ENCODE peak calls at places on chromosomes 7 and 10, in five cellular contexts. Q is astrocyte, L is fibroblast of pulmonary artery, S is fibroblast of lung, C is neural progenitor cell. V is an unnamed sample.

GRCh38 chr7:128915841-128916642 is 5.5 kb upstream of the KCP start:
- DNase-seq in Q (no peak), C (no peak), L (no peak), S (no peak), V (no peak)

GRCh38 chr10:97456034-97456685 is 10.2 kb downstream of the ZDHHC16 start:
- DNase-seq in L (no peak), C (no peak), Q (no peak), S (peak; percentile 37), V (no peak)

GRCh38 chr10:121597504-121598241 is 571 bp downstream of the FGFR2 start:
- DNase-seq in Q (no peak), S (no peak), L (no peak), C (peak; percentile 65), V (no peak)

GRCh38 chr7:140645166-140645565 is 4.6 kb upstream of the DENND2A start:
- DNase-seq in C (peak; percentile 31), S (no peak), L (no peak), Q (no peak), V (no peak)

GRCh38 chr10:62054408-62054807 is 152.9 kb downstream of the ARID5B start:
- DNase-seq in L (no peak), C (no peak), S (no peak), Q (no peak), V (no peak)

GRCh38 chr7:158646766-158647474 is 57.7 kb downstream of the NCAPG2 start:
- DNase-seq in Q (no peak), L (peak; percentile 10), S (no peak), C (peak; percentile 60), V (no peak)

GRCh38 chr10:103395754-103396066 is 565 bp downstream of the ATP5MK start:
- DNase-seq in L (peak; percentile 25), S (peak; percentile 19), Q (peak; percentile 5), C (peak; percentile 44), V (no peak)

GRCh38 chr10:124743188-124744046 is 761 bp downstream of the FAM53B start:
- DNase-seq in Q (no peak), C (peak; percentile 63), S (peak; percentile 44), L (no peak), V (no peak)

GRCh38 chr7:95491634-95492314 is 6.0 kb downstream of the ASB4 start:
- DNase-seq in Q (peak; percentile 51), C (no peak), S (peak; percentile 64), L (no peak), V (no peak)

GRCh38 chr10:129593953-129594352 is 126.9 kb downstream of the MGMT start:
- DNase-seq in S (no peak), L (no peak), Q (no peak), C (no peak), V (no peak)

GRCh38 chr7:112399501-112399900 is 50.8 kb upstream of the IFRD1 start:
- DNase-seq in S (peak; percentile 23), Q (no peak), L (peak; percentile 88), C (no peak), V (no peak)

GRCh38 chr10:88395677-88396076 is 187.4 kb downstream of the RNLS start:
- DNase-seq in Q (no peak), S (peak; percentile 33), L (peak; percentile 24), C (no peak), V (no peak)

DNA sequence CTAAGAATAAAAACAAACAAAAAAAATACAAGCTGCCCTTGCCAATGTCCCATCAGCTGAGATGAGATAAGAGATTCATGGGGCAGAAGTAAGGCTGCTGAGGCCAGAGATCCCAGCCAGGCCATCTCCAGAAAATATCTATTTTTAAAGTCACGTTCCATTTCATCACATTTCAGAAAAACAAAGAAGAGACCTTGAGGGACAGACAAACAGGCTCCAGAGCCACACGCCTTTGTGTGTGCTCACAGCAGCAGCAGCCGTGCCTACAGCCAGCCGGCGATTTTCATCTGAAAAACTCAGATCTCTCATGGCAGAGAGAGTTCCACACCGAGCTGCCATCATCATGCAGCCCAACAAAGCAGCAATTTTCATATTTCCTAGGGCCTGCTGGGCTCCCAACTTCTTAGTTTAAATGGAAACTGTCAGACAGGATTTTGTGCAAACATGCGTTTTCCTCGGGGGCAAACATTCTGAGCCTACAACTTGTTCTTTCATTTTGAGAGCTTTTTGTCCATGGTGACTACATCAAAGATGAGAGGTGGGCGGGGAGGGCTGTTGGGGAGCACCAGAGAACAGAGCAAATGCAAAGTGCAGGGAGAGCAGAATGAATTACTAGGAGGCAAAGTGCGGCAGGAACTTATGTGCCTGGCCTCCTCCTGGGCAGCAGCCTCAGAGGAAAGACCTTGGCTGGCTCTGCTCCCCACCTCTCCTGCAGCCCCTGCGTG is 38.8 kb downstream of the DLG5 start:
- DNase-seq in Q (no peak), S (peak; percentile 25), C (no peak), L (no peak), V (no peak)
- H3K4me3 ChIP-seq in Q (no peak overlapping the region), S (peak overlapping the region; percentile 3), C (no peak overlapping the region), L (peak overlapping the region; percentile 14), V (no peak overlapping the region)

GRCh38 chr7:27633062-27633461 is 29.6 kb downstream of the HIBADH start:
- DNase-seq in C (no peak), Q (no peak), S (no peak), L (no peak), V (no peak)

GRCh38 chr7:27634892-27635538 is 27.7 kb downstream of the HIBADH start:
- DNase-seq in S (no peak), L (no peak), C (peak; percentile 53), Q (no peak), V (no peak)

GRCh38 chr7:27631411-27631810 is 31.3 kb downstream of the HIBADH start:
- DNase-seq in C (no peak), Q (no peak), L (peak; percentile 48), S (no peak), V (no peak)

GRCh38 chr7:27636326-27637006 is 26.2 kb downstream of the HIBADH start:
- DNase-seq in C (peak; percentile 65), Q (no peak), S (no peak), L (peak; percentile 59), V (no peak)

DNA sequence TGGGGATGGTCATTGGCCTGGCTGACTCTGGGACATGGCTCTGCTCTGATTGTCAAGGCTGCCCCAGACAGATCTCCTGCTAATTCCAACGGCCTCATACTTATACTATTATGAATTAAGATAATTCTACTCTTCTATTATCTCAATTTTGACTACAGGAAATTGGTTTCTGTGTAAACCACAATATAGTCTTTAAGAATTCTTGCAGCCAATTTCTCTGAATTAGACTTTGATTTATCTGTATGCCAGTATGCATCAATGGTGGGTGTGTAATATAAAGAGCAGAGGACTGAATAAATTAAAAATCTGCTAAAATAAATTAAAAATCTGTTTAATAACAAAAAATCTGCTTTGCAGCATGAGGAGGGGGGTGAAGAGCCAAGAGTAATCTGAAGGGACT is 27.0 kb downstream of the HIBADH start:
- DNase-seq in Q (no peak), S (no peak), C (no peak), L (no peak), V (no peak)
- TF ChIP-seq CTCF in Q (no peak), S (no peak), C (no peak), L (no peak), V (no peak)

GRCh38 chr7:135501402-135501801 is 8.5 kb downstream of the CNOT4 start:
- DNase-seq in Q (peak; percentile 29), L (no peak), S (peak; percentile 38), C (no peak), V (no peak)
- H3K4me3 ChIP-seq in Q (no peak overlapping the region), L (no peak overlapping the region), S (no peak overlapping the region), C (no peak overlapping the region), V (no peak overlapping the region)

GRCh38 chr10:71623098-71623985 is 96.2 kb downstream of the C10orf105 start:
- DNase-seq in Q (peak; percentile 20), L (peak; percentile 23), S (peak; percentile 35), C (peak; percentile 64), V (peak; percentile 11)
- TF ChIP-seq CTCF in Q (peak; percentile 29), L (peak; percentile 26), S (peak; percentile 33), C (peak; percentile 30), V (no peak)

GRCh38 chr7:2182461-2182860 is 50.3 kb downstream of the MAD1L1 start:
- DNase-seq in L (no peak), Q (no peak), S (no peak), C (no peak), V (no peak)
- H3K4me3 ChIP-seq in L (no peak overlapping the region), Q (no peak overlapping the region), S (no peak overlapping the region), C (no peak overlapping the region), V (no peak overlapping the region)

GRCh38 chr7:39811161-39811614 is 138.9 kb upstream of the CDK13 start:
- DNase-seq in C (no peak), L (peak; percentile 33), Q (peak; percentile 36), S (peak; percentile 47), V (no peak)

GRCh38 chr7:39810710-39811109 is 139.3 kb upstream of the CDK13 start:
- DNase-seq in C (no peak), L (no peak), Q (no peak), S (peak; percentile 15), V (no peak)

DNA sequence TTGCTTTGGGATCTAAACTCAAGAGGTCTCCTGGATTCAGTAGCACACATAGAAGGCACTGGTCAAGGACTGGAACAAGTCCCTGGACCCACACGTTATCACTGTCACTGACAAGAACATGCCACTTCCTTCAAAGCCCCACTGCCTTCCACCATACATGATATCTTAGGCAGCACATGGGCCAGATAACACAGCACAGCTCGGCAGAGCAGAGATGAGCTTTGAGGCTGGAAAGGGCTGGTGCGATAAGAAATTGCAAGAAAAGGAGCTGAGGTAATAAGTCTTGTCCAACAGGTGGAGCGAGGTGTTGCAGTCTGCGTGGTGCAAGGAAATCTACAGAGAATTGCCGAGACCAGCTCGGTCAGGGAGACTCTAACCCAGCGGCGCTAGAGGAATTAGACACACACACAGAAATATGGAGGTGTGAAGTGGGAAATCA is 139.8 kb upstream of the CDK13 start:
- DNase-seq in S (no peak), L (no peak), C (no peak), Q (no peak), V (no peak)
- TF ChIP-seq CTCF in S (no peak), L (no peak), C (no peak), Q (no peak), V (no peak)

GRCh38 chr7:114422478-114423217 is 8.0 kb downstream of the FOXP2 start:
- DNase-seq in Q (no peak), C (peak; percentile 29), S (no peak), L (no peak), V (no peak)
- H3K4me3 ChIP-seq in Q (no peak overlapping the region), C (no peak overlapping the region), S (no peak overlapping the region), L (no peak overlapping the region), V (no peak overlapping the region)